ENCODE peak calls at places on chromosomes 2 and 18, in eight cellular contexts. C is tibial nerve, E is neural progenitor cell, I is sigmoid colon, U is pancreas, X is HepG2, L is left ventricle myocardium inferior, Y is body of pancreas. G is an unnamed sample. For H3K4me1 and H3K9me3, the result is how much of the 10 kb centered on the place peaks cover.

GRCh38 chr2:47250576-47251403 is 95.7 kb upstream of the STPG4 start:
- DNase-seq in C (no peak), E (no peak), I (no peak), U (no peak), X (no peak), L (no peak), Y (peak), G (no peak)

GRCh38 chr2:236762628-236763027 is 193.0 kb downstream of the ACKR3 start:
- DNase-seq in C (no peak), E (no peak), I (no peak), U (no peak), X (no peak), L (no peak), Y (no peak), G (no peak)

GRCh38 chr18:59024829-59025228 is 114.9 kb upstream of the SEC11C start:
- DNase-seq in C (no peak), E (no peak), I (no peak), U (no peak), X (no peak), L (no peak), Y (no peak), G (no peak)

GRCh38 chr18:37698508-37699035 is 133.0 kb upstream of the CELF4 start:
- DNase-seq in C (no peak), E (no peak), I (no peak), U (no peak), X (no peak), L (no peak), Y (no peak), G (no peak)

GRCh38 chr18:61034581-61034980 is 298.6 kb upstream of the CDH20 start:
- DNase-seq in C (no peak), E (no peak), I (no peak), U (no peak), X (no peak), L (no peak), Y (no peak), G (no peak)

GRCh38 chr2:30301551-30301950 is 70.2 kb downstream of the LBH start:
- DNase-seq in C (no peak), E (peak), I (no peak), U (no peak), X (no peak), L (no peak), Y (no peak), G (no peak)

GRCh38 chr2:174708713-174709112 is 55.6 kb downstream of the CHRNA1 start:
- DNase-seq in C (no peak), E (no peak), I (no peak), U (no peak), X (no peak), L (no peak), Y (no peak), G (no peak)

GRCh38 chr2:167196461-167197252 is 308.4 kb downstream of the XIRP2 start:
- DNase-seq in C (peak), E (peak), I (no peak), U (no peak), X (no peak), L (peak), Y (peak), G (no peak)

GRCh38 chr2:117755768-117756167 is 58.7 kb upstream of the DDX18 start:
- DNase-seq in C (no peak), E (peak), I (no peak), U (no peak), X (no peak), L (no peak), Y (no peak), G (no peak)

GRCh38 chr2:85886585-85886984 is 2.2 kb downstream of the ST3GAL5 start:
- DNase-seq in C (peak), E (no peak), I (peak), U (no peak), X (no peak), L (no peak), Y (peak), G (peak)

GRCh38 chr2:217861334-217861877 is 141.4 kb downstream of the TNS1 start:
- DNase-seq in C (no peak), E (no peak), I (no peak), U (no peak), X (no peak), L (no peak), Y (no peak), G (no peak)
- H3K4me1 ChIP-seq in C (under half), E (under half), I (half or more), U (under half), X (under half), L (half or more), Y (under half), G (under half)

GRCh38 chr2:102520801-102521200 is 47.8 kb downstream of the SLC9A4 start:
- DNase-seq in C (no peak), E (no peak), I (no peak), U (no peak), X (peak), L (no peak), Y (no peak), G (no peak)

GRCh38 chr2:102523647-102524046 is 50.6 kb downstream of the SLC9A4 start:
- DNase-seq in C (no peak), E (no peak), I (no peak), U (no peak), X (no peak), L (no peak), Y (no peak), G (no peak)

GRCh38 chr2:102520009-102520408 is 47.0 kb downstream of the SLC9A4 start:
- DNase-seq in C (no peak), E (peak), I (no peak), U (no peak), X (peak), L (no peak), Y (no peak), G (no peak)

GRCh38 chr2:102522890-102523289 is 49.9 kb downstream of the SLC9A4 start:
- DNase-seq in C (no peak), E (no peak), I (no peak), U (no peak), X (no peak), L (no peak), Y (no peak), G (no peak)

GRCh38 chr2:102522169-102522568 is 49.1 kb downstream of the SLC9A4 start:
- DNase-seq in C (no peak), E (no peak), I (no peak), U (no peak), X (no peak), L (no peak), Y (no peak), G (no peak)
- TF ChIP-seq CTCF in C (no peak), E (no peak), I (no peak), U (no peak), X (no peak), L (no peak), Y (no peak), G (no peak)

DNA sequence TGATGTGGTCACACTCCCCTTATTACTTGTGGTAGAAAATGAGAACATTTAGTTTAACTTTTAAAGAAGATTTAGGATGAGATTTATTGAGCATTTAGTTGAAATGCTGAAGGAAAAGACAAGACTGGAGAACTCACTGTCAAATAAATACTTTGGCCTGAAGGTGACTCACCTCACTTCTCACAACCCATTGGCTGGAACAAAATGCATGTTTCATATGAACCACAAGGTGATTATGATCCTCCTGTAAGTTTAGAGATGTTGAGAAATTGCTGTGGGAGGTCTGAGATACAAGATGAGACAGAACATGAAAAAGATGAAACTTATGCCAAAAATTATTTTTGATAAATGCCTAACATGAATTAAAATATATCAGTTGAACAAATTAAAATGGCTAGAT is 1004.5 kb downstream of the SOCS6 start:
- DNase-seq in C (no peak), E (no peak), I (no peak), U (no peak), X (no peak), L (no peak), Y (no peak), G (no peak)
- H3K9me3 ChIP-seq in C (under half), E (under half), I (under half), U (under half), X (under half), L (under half), Y (under half), G (under half)

DNA sequence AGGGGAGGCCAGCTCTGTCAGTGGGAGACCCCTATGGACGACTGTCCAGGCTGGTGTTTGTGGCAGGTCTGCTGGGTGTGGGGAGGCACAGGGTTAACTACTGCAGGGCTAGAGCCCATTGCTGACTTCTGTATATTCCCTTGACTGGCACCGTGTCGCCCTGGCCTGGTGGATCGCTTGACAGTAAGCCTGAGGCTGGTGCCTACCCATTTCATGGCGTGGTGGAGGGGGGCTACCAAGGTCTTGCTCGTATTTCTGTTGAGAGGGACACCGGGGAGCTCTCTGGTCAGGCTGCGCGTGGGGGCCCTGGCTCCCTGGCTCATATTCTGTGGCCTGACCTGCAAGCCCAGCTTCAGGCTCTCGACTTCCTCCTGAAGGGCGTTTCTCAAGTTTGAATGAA is 119.7 kb downstream of the ACOXL start:
- DNase-seq in C (no peak), E (no peak), I (no peak), U (no peak), X (no peak), L (no peak), Y (no peak), G (no peak)
- H3K4me1 ChIP-seq in C (under half), E (under half), I (under half), U (under half), X (under half), L (under half), Y (under half), G (under half)

DNA sequence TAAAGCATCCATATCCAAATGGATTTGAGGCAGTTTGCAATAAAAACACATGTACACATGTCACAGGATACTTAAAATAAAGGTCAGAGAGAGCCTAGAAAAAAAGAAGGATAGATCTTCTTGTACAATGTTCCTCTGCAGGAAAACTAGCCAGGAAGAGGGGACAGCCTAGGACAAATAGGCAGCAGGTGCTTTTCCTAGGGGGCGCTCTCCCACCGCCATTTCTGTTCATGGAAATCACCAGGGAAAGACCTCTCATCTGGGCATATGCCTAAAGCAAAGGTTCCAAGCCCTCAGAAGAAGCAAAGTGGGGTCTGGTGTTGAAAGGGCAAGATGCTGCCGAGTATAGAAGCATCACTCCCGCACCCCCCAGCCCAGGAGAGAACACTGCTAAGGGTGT is 799.1 kb downstream of the BCL11A start:
- DNase-seq in C (no peak), E (peak), I (no peak), U (no peak), X (no peak), L (no peak), Y (no peak), G (no peak)
- TF ChIP-seq CTCF in C (no peak), E (peak), I (no peak), U (no peak), X (peak), L (peak), Y (no peak), G (no peak)

DNA sequence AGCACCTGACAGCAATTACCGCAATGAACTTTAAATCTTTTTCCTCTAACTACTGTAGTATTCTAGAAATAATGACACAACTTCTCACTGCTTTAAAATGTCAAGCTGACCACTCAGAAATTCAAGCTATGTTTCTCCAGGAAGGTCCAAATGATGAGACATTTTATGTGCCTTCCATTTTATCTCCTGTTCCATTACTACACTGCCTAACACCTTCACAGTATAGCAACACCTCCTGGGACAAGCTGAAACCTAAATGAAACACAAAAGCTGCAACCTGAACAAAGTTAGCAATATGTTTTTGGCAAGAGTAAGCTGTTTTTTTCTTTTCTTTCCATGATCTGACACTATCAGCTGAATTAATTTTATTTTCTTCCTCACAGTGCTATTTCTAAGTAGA is 81.9 kb downstream of the IKZF2 start:
- DNase-seq in C (no peak), E (no peak), I (no peak), U (no peak), X (no peak), L (no peak), Y (no peak), G (no peak)
- H3K9me3 ChIP-seq in C (under half), E (under half), I (under half), U (under half), X (under half), L (under half), Y (under half), G (under half)

GRCh38 chr2:229223107-229223506 is 48.0 kb downstream of the PID1 start:
- DNase-seq in C (no peak), E (no peak), I (no peak), U (no peak), X (no peak), L (no peak), Y (no peak), G (no peak)
- H3K4me1 ChIP-seq in C (under half), E (under half), I (under half), U (under half), X (under half), L (under half), Y (under half), G (under half)

DNA sequence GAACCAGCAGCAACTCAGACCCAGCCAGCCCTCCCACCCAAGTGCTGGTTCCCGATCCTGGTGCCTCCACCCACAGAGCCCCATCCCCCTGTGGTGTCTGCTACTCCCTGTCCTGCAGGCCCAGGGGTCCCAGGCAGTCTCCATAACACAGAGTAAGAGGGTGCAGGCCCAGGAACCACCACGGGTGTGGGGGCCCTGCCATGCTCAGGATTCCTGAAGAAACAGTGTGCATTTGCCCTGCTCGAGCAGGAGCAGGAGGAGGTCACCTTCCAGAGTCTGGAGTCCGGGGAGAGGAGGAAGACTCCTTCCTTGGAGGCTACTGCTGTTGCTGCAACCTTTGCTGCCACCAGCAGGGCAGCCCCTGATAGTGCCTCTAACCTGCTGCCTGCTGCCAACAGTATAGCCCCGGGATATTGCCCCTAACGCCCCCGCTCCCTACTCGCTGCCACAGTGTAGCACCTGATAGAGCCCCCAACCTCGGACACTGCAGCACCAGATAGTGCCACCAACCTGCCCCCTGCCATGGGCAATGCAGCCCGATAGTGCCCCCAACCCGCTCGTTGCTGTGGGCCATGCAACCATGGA is 46.8 kb upstream of the ANKRD62 start:
- DNase-seq in C (no peak), E (peak), I (no peak), U (no peak), X (no peak), L (no peak), Y (no peak), G (no peak)
- TF ChIP-seq CTCF in C (no peak), E (peak), I (no peak), U (no peak), X (peak), L (no peak), Y (peak), G (no peak)

GRCh38 chr2:89780318-89780717 is 1088.8 kb downstream of the RPIA start:
- DNase-seq in C (no peak), E (no peak), I (no peak), U (no peak), X (no peak), L (no peak), Y (no peak), G (no peak)
- H3K9me3 ChIP-seq in C (half or more), E (half or more), I (half or more), U (under half), X (half or more), L (half or more), Y (under half), G (half or more)